ENCODE peak calls at places on chromosomes 11 and 22, in six cellular contexts. J is kidney epithelial cell, H is kidney, W is astrocyte, F is GM12865, M is psoas muscle. G is an unnamed sample.

GRCh38 chr11:76209956-76210885 is 3.9 kb upstream of the WNT11 start:
- DNase-seq in J (no peak), H (peak), W (peak), F (peak), M (peak), G (no peak)

GRCh38 chr22:35842954-35843353 is 125.3 kb downstream of the APOL5 start:
- DNase-seq in J (no peak), H (no peak), W (peak), F (peak), M (no peak), G (no peak)

GRCh38 chr11:97118756-97119155 is 728.9 kb downstream of the JRKL start:
- DNase-seq in J (no peak), H (no peak), W (no peak), F (no peak), M (no peak), G (no peak)

GRCh38 chr11:83192846-83193245 is 666 bp upstream of the ANKRD42 start:
- DNase-seq in J (no peak), H (no peak), W (no peak), F (no peak), M (no peak), G (no peak)

GRCh38 chr11:93652161-93652597 is 9.3 kb upstream of the CEP295 start:
- DNase-seq in J (no peak), H (no peak), W (peak), F (peak), M (no peak), G (no peak)

GRCh38 chr11:19557720-19558140 is 154.9 kb upstream of the NAV2 start:
- DNase-seq in J (no peak), H (peak), W (peak), F (peak), M (peak), G (peak)

GRCh38 chr11:30585067-30585891 is 874 bp downstream of the MPPED2 start:
- DNase-seq in J (no peak), H (peak), W (no peak), F (no peak), M (peak), G (no peak)

GRCh38 chr11:10413268-10413667 is 41.8 kb upstream of the AMPD3 start:
- DNase-seq in J (no peak), H (no peak), W (no peak), F (peak), M (no peak), G (no peak)

GRCh38 chr11:32184057-32185055 is 93.5 kb downstream of the RCN1 start:
- DNase-seq in J (no peak), H (no peak), W (no peak), F (peak), M (no peak), G (no peak)

GRCh38 chr11:105297463-105297862 is 157.9 kb upstream of the CARD18 start:
- DNase-seq in J (no peak), H (no peak), W (peak), F (no peak), M (no peak), G (no peak)

GRCh38 chr22:30870451-30871345 is 97.9 kb downstream of the MORC2 start:
- DNase-seq in J (no peak), H (peak), W (no peak), F (no peak), M (peak), G (no peak)

GRCh38 chr11:119065369-119065768 is 2.2 kb upstream of the VPS11 start:
- DNase-seq in J (no peak), H (no peak), W (no peak), F (peak), M (no peak), G (no peak)

GRCh38 chr22:22342697-22343602 is 98.4 kb downstream of the VPREB1 start:
- DNase-seq in J (peak), H (peak), W (no peak), F (peak), M (no peak), G (no peak)

GRCh38 chr11:44426119-44426518 is 116.2 kb upstream of the ALX4 start:
- DNase-seq in J (no peak), H (no peak), W (no peak), F (no peak), M (no peak), G (no peak)

GRCh38 chr11:44430140-44430539 is 120.2 kb upstream of the ALX4 start:
- DNase-seq in J (no peak), H (no peak), W (no peak), F (no peak), M (no peak), G (no peak)

GRCh38 chr11:44424841-44425240 is 114.9 kb upstream of the ALX4 start:
- DNase-seq in J (no peak), H (no peak), W (no peak), F (no peak), M (no peak), G (no peak)

GRCh38 chr11:44426958-44427357 is 117.0 kb upstream of the ALX4 start:
- DNase-seq in J (no peak), H (no peak), W (no peak), F (no peak), M (no peak), G (no peak)

GRCh38 chr11:44427432-44427831 is 117.5 kb upstream of the ALX4 start:
- DNase-seq in J (no peak), H (no peak), W (no peak), F (no peak), M (no peak), G (no peak)
- TF ChIP-seq CTCF in J (peak), H (no peak), W (no peak), F (peak), M (no peak), G (peak)

DNA sequence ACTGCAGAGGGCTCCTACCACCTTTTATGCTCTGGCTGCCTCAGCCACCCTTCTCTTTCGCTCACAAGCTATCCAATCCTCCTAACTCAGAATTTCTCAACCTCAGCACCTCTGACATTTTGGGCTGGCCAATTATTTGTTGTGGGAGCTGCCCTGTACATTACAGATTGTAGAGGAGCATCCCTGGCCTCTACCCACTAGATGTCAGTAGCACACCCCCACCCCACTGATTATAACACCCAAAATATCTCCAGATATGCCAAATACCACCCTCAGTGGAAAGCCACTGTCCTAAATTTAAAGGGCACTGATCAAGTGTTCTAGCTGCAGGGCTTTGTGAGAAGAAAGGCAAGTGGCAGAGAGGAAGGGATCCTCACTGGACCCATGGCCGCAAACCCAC is 443.1 kb downstream of the SOX6 start:
- DNase-seq in J (no peak), H (no peak), W (no peak), F (no peak), M (no peak), G (no peak)
- TF ChIP-seq CTCF in J (no peak), H (no peak), W (no peak), F (no peak), M (no peak), G (peak)

GRCh38 chr11:35463211-35463810 is 44.0 kb upstream of the SLC1A2 start:
- DNase-seq in J (no peak), H (no peak), W (no peak), F (no peak), M (no peak), G (no peak)

GRCh38 chr11:35458846-35459245 is 39.5 kb upstream of the SLC1A2 start:
- DNase-seq in J (no peak), H (no peak), W (peak), F (no peak), M (no peak), G (no peak)

GRCh38 chr11:35466058-35466457 is 46.7 kb upstream of the SLC1A2 start:
- DNase-seq in J (no peak), H (no peak), W (no peak), F (no peak), M (no peak), G (no peak)

GRCh38 chr11:35464308-35464707 is 45.0 kb upstream of the SLC1A2 start:
- DNase-seq in J (no peak), H (no peak), W (no peak), F (no peak), M (no peak), G (no peak)

GRCh38 chr11:35461917-35462316 is 42.6 kb upstream of the SLC1A2 start:
- DNase-seq in J (no peak), H (no peak), W (no peak), F (no peak), M (no peak), G (no peak)
- TF ChIP-seq CTCF in J (no peak), H (no peak), W (no peak), F (no peak), M (no peak), G (no peak)

DNA sequence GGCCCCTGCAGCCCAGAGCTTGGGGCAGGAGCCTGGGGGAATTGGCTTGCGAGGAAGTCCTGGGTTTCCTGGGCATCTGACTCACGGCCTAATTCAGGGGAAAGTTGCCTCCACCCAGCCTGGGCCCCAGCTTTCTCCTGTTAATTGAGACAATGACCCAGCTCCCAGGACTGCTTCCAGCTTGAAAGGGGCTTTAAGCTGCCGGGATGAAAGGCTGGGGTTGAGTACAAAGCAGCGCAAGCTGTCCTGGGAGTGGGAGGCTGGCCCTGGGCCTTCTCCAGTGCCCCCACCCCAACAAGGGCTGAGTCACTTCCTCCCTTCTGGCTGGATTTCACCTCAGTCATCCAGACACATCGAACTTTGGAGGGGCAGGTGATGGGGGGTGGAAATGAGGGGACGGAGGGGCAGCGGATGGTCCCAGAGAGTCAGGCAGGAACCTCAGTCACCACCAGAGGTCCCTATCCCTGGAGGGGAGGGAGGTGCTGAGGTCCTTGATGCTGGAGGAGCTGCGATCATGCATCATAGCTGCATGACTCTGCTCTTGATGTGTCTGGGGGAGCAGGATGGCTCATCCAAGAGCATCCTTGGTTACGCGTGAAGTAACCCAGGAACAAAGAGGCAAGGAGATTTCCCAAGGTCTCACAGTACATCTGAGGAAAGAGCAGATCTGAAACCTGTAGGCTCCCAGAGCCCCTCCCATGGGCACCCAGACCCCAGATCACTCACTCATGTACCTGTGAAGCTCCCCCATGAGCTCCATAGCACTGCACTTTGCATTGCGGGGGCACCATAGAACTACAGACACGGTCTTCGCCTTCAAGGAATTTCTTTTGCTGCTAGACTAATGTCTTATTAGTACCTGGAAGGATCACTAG is 30.0 kb upstream of the OAF start:
- DNase-seq in J (peak), H (peak), W (peak), F (no peak), M (peak), G (peak)
- TF ChIP-seq CTCF in J (peak), H (no peak), W (peak), F (no peak), M (no peak), G (no peak)

GRCh38 chr22:29727248-29727551 is 7.4 kb downstream of the CABP7 start:
- DNase-seq in J (no peak), H (no peak), W (no peak), F (peak), M (peak), G (no peak)
- TF ChIP-seq CTCF in J (peak), H (no peak), W (no peak), F (peak), M (peak), G (peak)

GRCh38 chr11:100932474-100933100 is 197.0 kb downstream of the PGR start:
- DNase-seq in J (no peak), H (no peak), W (no peak), F (peak), M (no peak), G (no peak)
- TF ChIP-seq CTCF in J (peak), H (peak), W (peak), F (no peak), M (peak), G (peak)

GRCh38 chr22:24404561-24405275 is 22.7 kb upstream of the ADORA2A start:
- DNase-seq in J (no peak), H (no peak), W (no peak), F (no peak), M (peak), G (no peak)
- TF ChIP-seq CTCF in J (no peak), H (no peak), W (no peak), F (no peak), M (no peak), G (no peak)